ENCODE peak calls at places on chromosomes 5 and 9, in four cellular contexts. H is CMK, W is MCF 10A, E is upper lobe of right lung. D is an unnamed sample.

GRCh38 chr9:74379718-74380117 is 117.4 kb upstream of the RORB start:
- DNase-seq in W (peak), E (no peak), H (no peak), D (no peak)

GRCh38 chr9:99565203-99565602 is 256.5 kb upstream of the NR4A3 start:
- DNase-seq in E (no peak), W (no peak), H (no peak), D (no peak)

GRCh38 chr5:133285583-133286021 is 233.8 kb downstream of the HSPA4 start:
- DNase-seq in E (no peak), H (no peak), W (peak), D (peak)

GRCh38 chr9:74609671-74610416 is 112.7 kb downstream of the RORB start:
- DNase-seq in E (no peak), H (no peak), W (peak), D (no peak)

GRCh38 chr5:34657550-34657921 is 1.4 kb downstream of the RAI14 start:
- DNase-seq in H (no peak), W (peak), E (no peak), D (peak)

GRCh38 chr5:136457390-136458094 is 92.2 kb upstream of the TRPC7 start:
- DNase-seq in W (peak), H (no peak), E (no peak), D (no peak)

GRCh38 chr9:136943291-136944093 is 1.0 kb downstream of the FBXW5 start:
- DNase-seq in H (no peak), E (peak), W (peak), D (peak)

GRCh38 chr9:22010881-22011625 is 1.9 kb upstream of the CDKN2B start:
- DNase-seq in E (no peak), W (no peak), H (no peak), D (peak)

GRCh38 chr9:35757527-35758275 is 3.6 kb upstream of the MSMP start:
- DNase-seq in W (no peak), H (peak), E (no peak), D (no peak)

GRCh38 chr5:81773148-81773547 is 22.3 kb upstream of the SSBP2 start:
- DNase-seq in W (no peak), H (no peak), E (no peak), D (no peak)

D was measured in RWPE2.